ENCODE peak calls at places on chromosomes 12 and 14, in seven cellular contexts. One of them, this sample, is unnamed.

GRCh38 chr12:90829044-90829443 is 125.9 kb downstream of the CCER1 start:
- DNase-seq in A549: no peak
- DNase-seq in HFFc6: no peak
- DNase-seq in CD4-positive, alpha-beta T cell: no peak
- DNase-seq in astrocyte of the cerebellum: no peak
- DNase-seq in tibial nerve: no peak
- DNase-seq in cardiac muscle cell: no peak
- DNase-seq in this sample: no peak

GRCh38 chr14:93976477-93977057 is at the start of gene ASB2:
- DNase-seq in CD4-positive, alpha-beta T cell: no peak
- DNase-seq in astrocyte of the cerebellum: no peak
- DNase-seq in A549: no peak
- DNase-seq in HFFc6: no peak
- DNase-seq in tibial nerve: no peak
- DNase-seq in cardiac muscle cell: peak
- DNase-seq in this sample: no peak

GRCh38 chr12:86264451-86265328 is 8.5 kb upstream of the MGAT4C start:
- DNase-seq in A549: no peak
- DNase-seq in astrocyte of the cerebellum: no peak
- DNase-seq in HFFc6: no peak
- DNase-seq in cardiac muscle cell: no peak
- DNase-seq in CD4-positive, alpha-beta T cell: no peak
- DNase-seq in tibial nerve: no peak
- DNase-seq in this sample: no peak

GRCh38 chr14:74392616-74393570 is 33.1 kb downstream of the SYNDIG1L start:
- DNase-seq in CD4-positive, alpha-beta T cell: no peak
- DNase-seq in astrocyte of the cerebellum: no peak
- DNase-seq in A549: no peak
- DNase-seq in HFFc6: no peak
- DNase-seq in tibial nerve: no peak
- DNase-seq in cardiac muscle cell: no peak
- DNase-seq in this sample: no peak

GRCh38 chr12:46268349-46268616 is 560 bp downstream of the SLC38A1 start:
- DNase-seq in A549: no peak
- DNase-seq in HFFc6: no peak
- DNase-seq in tibial nerve: no peak
- DNase-seq in cardiac muscle cell: peak
- DNase-seq in astrocyte of the cerebellum: no peak
- DNase-seq in CD4-positive, alpha-beta T cell: peak
- DNase-seq in this sample: no peak

GRCh38 chr14:63573579-63573978 is 30.4 kb upstream of the PPP2R5E start:
- DNase-seq in HFFc6: peak
- DNase-seq in cardiac muscle cell: peak
- DNase-seq in astrocyte of the cerebellum: no peak
- DNase-seq in CD4-positive, alpha-beta T cell: no peak
- DNase-seq in tibial nerve: no peak
- DNase-seq in A549: no peak
- DNase-seq in this sample: peak

GRCh38 chr12:121576851-121577391 is 3.9 kb downstream of the KDM2B start:
- DNase-seq in A549: peak
- DNase-seq in tibial nerve: no peak
- DNase-seq in CD4-positive, alpha-beta T cell: no peak
- DNase-seq in cardiac muscle cell: peak
- DNase-seq in HFFc6: peak
- DNase-seq in astrocyte of the cerebellum: peak
- DNase-seq in this sample: no peak

GRCh38 chr14:61451491-61451890 is 130.1 kb downstream of the PRKCH start:
- DNase-seq in tibial nerve: no peak
- DNase-seq in A549: no peak
- DNase-seq in CD4-positive, alpha-beta T cell: no peak
- DNase-seq in astrocyte of the cerebellum: no peak
- DNase-seq in cardiac muscle cell: no peak
- DNase-seq in HFFc6: no peak
- DNase-seq in this sample: no peak

GRCh38 chr12:48980389-48980952 is 2.3 kb downstream of the WNT1 start:
- DNase-seq in CD4-positive, alpha-beta T cell: no peak
- DNase-seq in HFFc6: no peak
- DNase-seq in cardiac muscle cell: no peak
- DNase-seq in tibial nerve: no peak
- DNase-seq in astrocyte of the cerebellum: no peak
- DNase-seq in A549: peak
- DNase-seq in this sample: no peak

GRCh38 chr14:74902941-74903705 is 19.9 kb downstream of the RPS6KL1 start:
- DNase-seq in CD4-positive, alpha-beta T cell: no peak
- DNase-seq in astrocyte of the cerebellum: no peak
- DNase-seq in A549: no peak
- DNase-seq in tibial nerve: no peak
- DNase-seq in cardiac muscle cell: no peak
- DNase-seq in HFFc6: no peak
- DNase-seq in this sample: no peak

GRCh38 chr12:69101505-69101904 is 137.9 kb upstream of the CPSF6 start:
- DNase-seq in astrocyte of the cerebellum: no peak
- DNase-seq in tibial nerve: no peak
- DNase-seq in CD4-positive, alpha-beta T cell: no peak
- DNase-seq in cardiac muscle cell: no peak
- DNase-seq in HFFc6: no peak
- DNase-seq in A549: peak
- DNase-seq in this sample: no peak

GRCh38 chr12:2160043-2160442 is 107.3 kb downstream of the CACNA1C start:
- DNase-seq in CD4-positive, alpha-beta T cell: no peak
- DNase-seq in cardiac muscle cell: no peak
- DNase-seq in tibial nerve: no peak
- DNase-seq in astrocyte of the cerebellum: no peak
- DNase-seq in A549: no peak
- DNase-seq in HFFc6: no peak
- DNase-seq in this sample: no peak
- TF ChIP-seq CTCF in CD4-positive, alpha-beta T cell: no peak
- TF ChIP-seq CTCF in cardiac muscle cell: no peak
- TF ChIP-seq CTCF in tibial nerve: no peak
- TF ChIP-seq CTCF in astrocyte of the cerebellum: no peak
- TF ChIP-seq CTCF in A549: no peak
- TF ChIP-seq CTCF in HFFc6: no peak
- TF ChIP-seq CTCF in this sample: no peak

GRCh38 chr14:102317564-102318248 is 1.8 kb upstream of the ZNF839 start:
- DNase-seq in HFFc6: no peak
- DNase-seq in A549: peak
- DNase-seq in tibial nerve: no peak
- DNase-seq in astrocyte of the cerebellum: no peak
- DNase-seq in cardiac muscle cell: no peak
- DNase-seq in CD4-positive, alpha-beta T cell: no peak
- DNase-seq in this sample: no peak
- TF ChIP-seq CTCF in HFFc6: no peak
- TF ChIP-seq CTCF in A549: no peak
- TF ChIP-seq CTCF in tibial nerve: no peak
- TF ChIP-seq CTCF in astrocyte of the cerebellum: no peak
- TF ChIP-seq CTCF in cardiac muscle cell: no peak
- TF ChIP-seq CTCF in CD4-positive, alpha-beta T cell: no peak
- TF ChIP-seq CTCF in this sample: peak

GRCh38 chr14:28772613-28773012 is 6.0 kb downstream of the FOXG1 start:
- DNase-seq in A549: no peak
- DNase-seq in tibial nerve: no peak
- DNase-seq in cardiac muscle cell: no peak
- DNase-seq in astrocyte of the cerebellum: no peak
- DNase-seq in CD4-positive, alpha-beta T cell: no peak
- DNase-seq in HFFc6: no peak
- DNase-seq in this sample: no peak

GRCh38 chr14:28776482-28777266 is 10.1 kb downstream of the FOXG1 start:
- DNase-seq in astrocyte of the cerebellum: no peak
- DNase-seq in A549: no peak
- DNase-seq in CD4-positive, alpha-beta T cell: no peak
- DNase-seq in HFFc6: no peak
- DNase-seq in tibial nerve: no peak
- DNase-seq in cardiac muscle cell: no peak
- DNase-seq in this sample: no peak

GRCh38 chr14:28774764-28775738 is 8.5 kb downstream of the FOXG1 start:
- DNase-seq in CD4-positive, alpha-beta T cell: no peak
- DNase-seq in astrocyte of the cerebellum: no peak
- DNase-seq in cardiac muscle cell: no peak
- DNase-seq in tibial nerve: no peak
- DNase-seq in HFFc6: no peak
- DNase-seq in A549: no peak
- DNase-seq in this sample: no peak

GRCh38 chr14:28773176-28773575 is 6.6 kb downstream of the FOXG1 start:
- DNase-seq in cardiac muscle cell: no peak
- DNase-seq in astrocyte of the cerebellum: no peak
- DNase-seq in A549: no peak
- DNase-seq in HFFc6: no peak
- DNase-seq in tibial nerve: no peak
- DNase-seq in CD4-positive, alpha-beta T cell: no peak
- DNase-seq in this sample: no peak

GRCh38 chr14:28773917-28774691 is 7.5 kb downstream of the FOXG1 start:
- DNase-seq in HFFc6: no peak
- DNase-seq in cardiac muscle cell: peak
- DNase-seq in tibial nerve: no peak
- DNase-seq in astrocyte of the cerebellum: peak
- DNase-seq in CD4-positive, alpha-beta T cell: no peak
- DNase-seq in A549: peak
- DNase-seq in this sample: peak
- TF ChIP-seq CTCF in HFFc6: peak
- TF ChIP-seq CTCF in cardiac muscle cell: peak
- TF ChIP-seq CTCF in tibial nerve: no peak
- TF ChIP-seq CTCF in astrocyte of the cerebellum: peak
- TF ChIP-seq CTCF in CD4-positive, alpha-beta T cell: no peak
- TF ChIP-seq CTCF in A549: no peak
- TF ChIP-seq CTCF in this sample: peak

DNA sequence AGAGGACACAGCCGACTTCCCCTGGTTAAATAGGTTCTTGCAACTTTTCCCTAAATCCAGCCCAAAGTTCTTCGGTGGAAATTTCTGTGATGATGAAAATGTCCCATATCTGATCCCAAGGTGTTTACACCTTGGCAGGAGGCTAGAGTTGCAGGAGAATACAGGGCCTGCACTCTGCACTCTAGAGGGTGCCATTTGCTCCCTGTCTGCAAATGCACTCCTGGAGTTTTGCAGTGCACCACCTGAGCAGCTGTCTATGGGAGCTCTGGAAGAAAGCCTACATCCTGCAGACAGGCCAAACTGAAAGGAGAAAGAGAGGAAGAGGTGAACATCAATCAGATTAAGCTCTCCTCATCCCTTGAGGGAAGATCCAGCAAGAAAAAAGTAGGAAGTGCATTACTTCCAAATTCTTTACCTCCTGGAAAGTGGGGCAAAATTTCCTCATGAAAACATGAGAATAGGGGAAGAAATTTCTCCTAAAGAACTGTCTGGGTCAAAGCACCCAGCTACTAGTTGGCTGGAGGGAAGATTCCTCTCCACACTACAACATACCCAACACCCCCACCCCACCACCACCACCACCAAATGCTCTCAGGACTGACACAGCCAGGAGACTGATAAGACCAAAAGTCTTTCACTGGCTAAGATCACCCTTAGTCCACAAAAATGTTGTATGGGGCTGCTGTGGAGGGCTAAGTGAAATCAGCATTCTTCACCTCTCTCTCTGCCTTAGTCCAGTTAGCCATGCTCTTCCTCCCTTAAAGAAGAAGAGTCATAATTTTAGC is 106.4 kb downstream of the NUAK1 start:
- DNase-seq in tibial nerve: no peak
- DNase-seq in CD4-positive, alpha-beta T cell: no peak
- DNase-seq in cardiac muscle cell: peak
- DNase-seq in A549: peak
- DNase-seq in HFFc6: no peak
- DNase-seq in astrocyte of the cerebellum: no peak
- DNase-seq in this sample: no peak
- TF ChIP-seq CTCF in tibial nerve: no peak
- TF ChIP-seq CTCF in CD4-positive, alpha-beta T cell: no peak
- TF ChIP-seq CTCF in cardiac muscle cell: peak
- TF ChIP-seq CTCF in A549: peak
- TF ChIP-seq CTCF in HFFc6: peak
- TF ChIP-seq CTCF in astrocyte of the cerebellum: no peak
- TF ChIP-seq CTCF in this sample: peak

GRCh38 chr12:41185946-41186345 is 2.2 kb upstream of the PDZRN4 start:
- DNase-seq in HFFc6: no peak
- DNase-seq in CD4-positive, alpha-beta T cell: no peak
- DNase-seq in A549: no peak
- DNase-seq in tibial nerve: no peak
- DNase-seq in astrocyte of the cerebellum: no peak
- DNase-seq in cardiac muscle cell: no peak
- DNase-seq in this sample: no peak

GRCh38 chr12:41188058-41188840 is at the start of gene PDZRN4:
- DNase-seq in A549: peak
- DNase-seq in cardiac muscle cell: peak
- DNase-seq in astrocyte of the cerebellum: no peak
- DNase-seq in tibial nerve: peak
- DNase-seq in HFFc6: no peak
- DNase-seq in CD4-positive, alpha-beta T cell: no peak
- DNase-seq in this sample: no peak

GRCh38 chr12:41190360-41190759 is 2.2 kb downstream of the PDZRN4 start:
- DNase-seq in cardiac muscle cell: peak
- DNase-seq in tibial nerve: no peak
- DNase-seq in HFFc6: no peak
- DNase-seq in A549: peak
- DNase-seq in CD4-positive, alpha-beta T cell: no peak
- DNase-seq in astrocyte of the cerebellum: peak
- DNase-seq in this sample: no peak

GRCh38 chr12:41188841-41189394 is 798 bp downstream of the PDZRN4 start:
- DNase-seq in astrocyte of the cerebellum: no peak
- DNase-seq in cardiac muscle cell: no peak
- DNase-seq in tibial nerve: no peak
- DNase-seq in HFFc6: no peak
- DNase-seq in CD4-positive, alpha-beta T cell: no peak
- DNase-seq in A549: no peak
- DNase-seq in this sample: no peak

DNA sequence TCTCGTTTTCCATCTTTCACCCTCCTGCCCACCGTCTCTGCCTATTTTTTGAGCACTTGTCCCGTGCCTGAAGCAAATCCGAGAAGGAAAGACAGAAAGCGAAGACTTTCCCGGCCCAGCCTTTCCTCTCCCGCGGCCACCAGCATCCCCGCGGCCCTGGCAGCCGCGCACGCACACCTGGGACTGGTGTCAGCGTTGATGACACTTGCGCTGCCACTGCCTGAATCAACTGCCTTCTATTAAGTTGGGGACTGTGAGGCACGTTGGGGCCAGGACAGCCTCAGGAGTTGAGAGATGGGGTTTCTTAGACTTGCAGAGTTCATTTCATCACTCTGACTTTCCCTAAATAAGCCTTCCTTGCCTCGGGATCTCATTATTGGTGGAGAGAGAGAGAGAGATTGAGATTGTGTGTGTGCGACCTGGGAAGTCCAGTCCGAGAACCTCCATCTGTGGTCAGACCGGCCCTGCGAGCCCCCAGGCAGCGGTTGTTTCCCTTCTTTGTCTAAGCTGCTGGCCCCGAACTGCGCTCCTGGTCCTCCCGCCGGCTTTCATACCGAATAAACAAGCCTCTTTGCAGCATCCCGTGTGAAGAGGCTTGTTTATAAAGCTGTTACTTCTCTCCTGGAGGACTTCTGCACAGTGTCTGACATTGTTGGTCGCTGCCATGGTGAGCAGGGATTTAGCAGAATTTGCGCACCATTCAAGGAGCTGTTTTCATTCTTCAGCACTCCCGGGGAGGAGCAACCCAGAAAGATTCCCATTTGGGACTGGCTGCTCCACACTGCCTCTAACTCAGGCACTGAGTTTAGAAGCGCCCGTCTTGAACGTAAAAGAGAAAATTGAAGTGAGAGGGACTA is 1.5 kb downstream of the PDZRN4 start:
- DNase-seq in astrocyte of the cerebellum: no peak
- DNase-seq in CD4-positive, alpha-beta T cell: no peak
- DNase-seq in cardiac muscle cell: peak
- DNase-seq in tibial nerve: peak
- DNase-seq in A549: no peak
- DNase-seq in HFFc6: no peak
- DNase-seq in this sample: no peak
- TF ChIP-seq CTCF in astrocyte of the cerebellum: no peak
- TF ChIP-seq CTCF in CD4-positive, alpha-beta T cell: no peak
- TF ChIP-seq CTCF in cardiac muscle cell: no peak
- TF ChIP-seq CTCF in tibial nerve: no peak
- TF ChIP-seq CTCF in A549: no peak
- TF ChIP-seq CTCF in HFFc6: no peak
- TF ChIP-seq CTCF in this sample: no peak